ENCODE peak calls at places on chromosomes 6 and 20, in ten cellular contexts. S, G, J, Y, A, K, R, C, X and Q are unnamed samples.

GRCh38 chr6:154930490-154930889 is 64.6 kb upstream of the TIAM2 start:
- DNase-seq in J (no peak), G (no peak), K (no peak), Y (no peak), S (no peak), A (no peak), X (no peak), R (peak; percentile 63), C (no peak), Q (no peak)

GRCh38 chr20:52235129-52235528 is 43.5 kb upstream of the ZFP64 start:
- DNase-seq in J (no peak), R (no peak), K (no peak), C (no peak), S (no peak), X (no peak), A (no peak), Y (no peak), G (no peak), Q (peak; percentile 62)

GRCh38 chr6:135182120-135182992 is 1.2 kb downstream of the MYB start:
- DNase-seq in K (no peak), S (no peak), J (peak; percentile 6), Y (peak; percentile 20), G (peak; percentile 16), C (peak; percentile 48), A (peak; percentile 15), X (no peak), R (peak; percentile 55), Q (no peak)

GRCh38 chr6:120005292-120005976 is 655.9 kb upstream of the MAN1A1 start:
- DNase-seq in R (no peak), Y (no peak), K (no peak), X (no peak), G (no peak), C (peak; percentile 11), A (no peak), J (no peak), S (no peak), Q (no peak)

GRCh38 chr6:73309784-73310502 is 44.1 kb downstream of the DPPA5 start:
- DNase-seq in G (peak; percentile 23), A (peak; percentile 66), Y (peak; percentile 63), J (peak; percentile 58), S (peak; percentile 8), X (no peak), R (peak; percentile 74), C (peak; percentile 69), K (no peak), Q (no peak)

GRCh38 chr6:163260111-163260895 is 154.2 kb upstream of the QKI start:
- DNase-seq in S (no peak), A (peak; percentile 22), R (peak; percentile 68), C (peak; percentile 94), J (no peak), K (no peak), X (no peak), G (no peak), Y (no peak), Q (no peak)

GRCh38 chr20:57087102-57087501 is 179.3 kb downstream of the BMP7 start:
- DNase-seq in X (no peak), Y (no peak), R (no peak), J (no peak), K (no peak), A (no peak), C (no peak), S (no peak), G (no peak), Q (no peak)

GRCh38 chr6:112912351-112913101 is 565.4 kb downstream of the RFPL4B start:
- DNase-seq in G (no peak), X (no peak), S (no peak), J (no peak), A (peak; percentile 78), R (peak; percentile 3), K (peak; percentile 8), Y (no peak), C (peak; percentile 44), Q (no peak)

GRCh38 chr6:53484409-53485280 is 60.3 kb downstream of the GCLC start:
- DNase-seq in K (peak; percentile 44), S (peak; percentile 99), R (peak; percentile 77), A (peak; percentile 78), C (peak; percentile 83), G (peak; percentile 38), X (no peak), Y (peak; percentile 60), J (peak; percentile 85), Q (no peak)

GRCh38 chr20:31691646-31692275 is 30.9 kb downstream of the BCL2L1 start:
- DNase-seq in C (peak; percentile 62), A (peak; percentile 39), Y (no peak), X (no peak), J (no peak), R (no peak), G (no peak), K (no peak), S (no peak), Q (no peak)

GRCh38 chr6:10417681-10418104 is 2.8 kb upstream of the TFAP2A start:
- DNase-seq in K (no peak), R (peak; percentile 58), X (no peak), C (peak; percentile 72), J (no peak), G (no peak), A (no peak), S (no peak), Y (no peak), Q (no peak)

GRCh38 chr20:17556842-17557674 is 12.8 kb upstream of the DSTN start:
- DNase-seq in S (peak; percentile 38), X (peak; percentile 94), R (no peak), K (no peak), J (peak; percentile 86), G (no peak), A (peak; percentile 67), Y (no peak), C (no peak), Q (no peak)

GRCh38 chr6:39366875-39367618 is 44.5 kb upstream of the KCNK16 start:
- DNase-seq in X (no peak), G (no peak), K (no peak), J (no peak), C (no peak), A (peak; percentile 15), Y (no peak), R (no peak), S (no peak), Q (no peak)

GRCh38 chr20:44113642-44113945 is 73.4 kb downstream of the JPH2 start:
- DNase-seq in X (peak; percentile 72), C (no peak), Y (no peak), A (no peak), S (no peak), G (no peak), J (no peak), K (no peak), R (no peak), Q (no peak)

GRCh38 chr6:134422426-134423231 is 104.7 kb upstream of the SGK1 start:
- DNase-seq in Y (no peak), X (no peak), G (no peak), J (no peak), C (no peak), A (peak; percentile 99), R (no peak), K (peak; percentile 86), S (no peak), Q (no peak)

GRCh38 chr6:25629202-25629584 is 22.8 kb upstream of the SCGN start:
- DNase-seq in J (no peak), R (no peak), Y (no peak), A (no peak), X (no peak), C (no peak), G (no peak), K (no peak), S (no peak), Q (no peak)

GRCh38 chr6:8389034-8389818 is 46.1 kb downstream of the SLC35B3 start:
- DNase-seq in S (no peak), X (no peak), R (peak; percentile 55), G (no peak), J (no peak), C (no peak), Y (no peak), K (no peak), A (no peak), Q (no peak)
- TF ChIP-seq CTCF in S (no peak), X (no peak), R (no peak), G (no peak), J (no peak), C (no peak), Y (no peak), K (no peak), A (no peak), Q (no peak)

DNA sequence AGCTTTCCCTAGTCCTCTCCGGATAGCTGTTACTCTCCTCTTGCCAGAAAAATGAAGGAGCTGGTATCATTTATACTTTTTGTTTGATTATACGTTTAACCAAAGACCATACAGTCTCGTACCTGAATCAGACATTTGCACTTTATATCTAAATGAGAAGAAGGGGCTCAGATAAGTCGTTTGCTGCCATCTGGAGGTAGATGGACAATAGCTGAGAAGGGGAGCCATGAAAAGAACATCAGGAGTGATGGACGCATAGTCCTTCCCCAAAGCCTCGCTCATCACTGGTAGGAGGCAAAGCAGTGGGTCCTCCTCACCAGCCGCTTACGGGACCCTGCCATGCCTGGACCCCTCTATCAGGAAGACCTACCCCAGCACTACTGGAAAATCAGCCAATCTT is 45.4 kb downstream of the RPF2 start:
- DNase-seq in J (no peak), K (no peak), C (no peak), Y (no peak), S (no peak), R (no peak), G (no peak), A (no peak), X (no peak), Q (no peak)
- TF ChIP-seq CTCF in J (no peak), K (no peak), C (peak; percentile 49), Y (no peak), S (no peak), R (peak; percentile 24), G (no peak), A (no peak), X (no peak), Q (no peak)

DNA sequence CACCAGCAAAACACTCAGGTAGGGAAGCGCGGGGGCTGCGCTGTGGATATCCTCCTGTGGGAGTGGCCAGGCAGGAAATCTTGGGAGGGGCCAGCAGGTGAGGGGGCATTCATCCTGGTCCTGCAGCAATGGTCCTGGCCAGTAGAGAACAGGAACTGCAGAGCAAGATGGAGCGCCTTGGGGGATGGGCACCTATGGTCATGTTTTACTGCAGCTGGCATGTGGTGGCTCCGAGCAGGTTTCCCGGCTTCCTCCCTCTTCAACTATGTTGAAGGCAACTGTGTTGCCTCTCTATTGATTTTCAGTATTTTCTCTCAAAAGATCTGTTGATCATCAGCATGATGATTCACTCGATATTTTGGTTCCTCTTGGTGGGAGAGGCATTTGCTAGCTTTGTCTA is 70.9 kb downstream of the SNAP91 start:
- DNase-seq in K (no peak), R (no peak), A (no peak), Y (no peak), C (peak; percentile 33), G (no peak), X (no peak), J (no peak), S (no peak), Q (no peak)
- TF ChIP-seq CTCF in K (no peak), R (no peak), A (no peak), Y (no peak), C (no peak), G (no peak), X (no peak), J (no peak), S (no peak), Q (no peak)

DNA sequence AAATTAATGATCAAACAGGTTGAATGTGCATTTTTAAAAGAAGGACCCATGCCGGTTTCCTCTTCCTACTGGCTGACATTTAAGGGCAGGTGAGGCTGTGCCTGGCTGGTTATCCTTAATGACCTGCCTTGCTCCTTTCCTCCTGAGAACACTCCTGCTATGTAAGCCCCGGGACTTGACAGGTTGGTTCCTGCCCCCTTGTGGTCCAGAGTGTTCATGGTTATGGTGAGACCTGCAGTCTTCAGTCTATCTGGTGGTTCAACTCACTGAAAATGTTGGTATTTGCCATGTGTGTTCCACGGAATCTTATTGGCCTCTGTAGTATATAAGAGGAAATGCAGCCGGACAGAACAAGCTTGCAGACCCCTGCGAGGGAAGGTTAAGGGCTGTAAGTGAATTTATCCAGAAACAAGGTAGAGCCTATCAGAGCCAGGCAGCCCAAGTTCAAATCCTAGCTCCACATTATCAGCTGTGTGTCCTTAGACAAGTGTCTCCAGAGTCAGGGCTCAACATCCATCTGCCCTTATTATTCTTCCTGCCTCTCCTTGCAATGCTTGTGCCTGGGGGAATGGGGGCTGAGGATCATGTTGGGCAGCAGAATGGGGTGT is 5.2 kb upstream of the BPIFA3 start:
- DNase-seq in S (no peak), K (no peak), Y (peak; percentile 68), A (peak; percentile 26), J (peak; percentile 86), C (peak; percentile 93), G (peak; percentile 58), X (no peak), R (peak; percentile 86), Q (no peak)
- TF ChIP-seq CTCF in S (no peak), K (peak; percentile 20), Y (peak; percentile 47), A (peak; percentile 48), J (peak; percentile 43), C (peak; percentile 91), G (peak; percentile 81), X (no peak), R (peak; percentile 77), Q (peak; percentile 43)